ENCODE peak calls at places on chromosomes 7 and 10, in four cellular contexts. D is stimulated activated CD4-positive, alpha-beta T cell treated with anti-CD3 and anti-CD28 coated beads, Interleukin-12 subunit alpha, Interleukin-12 subunit beta, amount 100 ng/mL, for 4 hours; T is GM20000; H is left cardiac atrium. K is an unnamed sample.
A peak's percentile ranks its signal among the peaks of the same experiment; 100 is the strongest.

GRCh38 chr7:120218702-120219101 is 54.3 kb upstream of the KCND2 start:
- DNase-seq in H (peak; percentile 32), D (no peak), T (no peak), K (no peak)

GRCh38 chr10:79133386-79133785 is 64.6 kb downstream of the ZMIZ1 start:
- DNase-seq in T (no peak), D (no peak), H (no peak), K (no peak)

GRCh38 chr7:50667789-50668226 is 102.6 kb upstream of the DDC start:
- DNase-seq in D (no peak), H (peak; percentile 65), T (no peak), K (no peak)

GRCh38 chr10:14625210-14625621 is 149.5 kb downstream of the FAM107B start:
- DNase-seq in H (no peak), D (no peak), T (no peak), K (no peak)

GRCh38 chr7:100476108-100476780 is 2.8 kb downstream of the TSC22D4 start:
- DNase-seq in D (no peak), H (no peak), T (no peak), K (no peak)

GRCh38 chr7:151157645-151158329 is 9.7 kb downstream of the GBX1 start:
- DNase-seq in H (no peak), T (no peak), D (no peak), K (no peak)

GRCh38 chr10:24215603-24216002 is 6.7 kb downstream of the KIAA1217 start:
- DNase-seq in D (no peak), H (no peak), T (no peak), K (no peak)

GRCh38 chr10:98331888-98332287 is 63.9 kb upstream of the LOXL4 start:
- DNase-seq in H (no peak), T (no peak), D (no peak), K (no peak)

GRCh38 chr7:69534461-69535041 is 63.7 kb upstream of the AUTS2 start:
- DNase-seq in T (no peak), D (no peak), H (no peak), K (no peak)

GRCh38 chr10:86067436-86068050 is 299.1 kb downstream of the GRID1 start:
- DNase-seq in D (no peak), H (no peak), T (no peak), K (no peak)

GRCh38 chr10:3749597-3750351 is 35.2 kb downstream of the KLF6 start:
- DNase-seq in D (no peak), T (no peak), H (no peak), K (no peak)

GRCh38 chr10:118595598-118596425 is at the start of gene PRLHR:
- DNase-seq in H (peak; percentile 28), D (no peak), T (no peak), K (no peak)

GRCh38 chr7:149838992-149839408 is 825 bp downstream of the ZNF862 start:
- DNase-seq in T (no peak), H (no peak), D (no peak), K (no peak)

GRCh38 chr10:102628451-102628911 is 15.8 kb upstream of the TRIM8 start:
- DNase-seq in T (no peak), D (no peak), H (peak; percentile 84), K (no peak)

GRCh38 chr7:152073352-152073751 is 47.9 kb downstream of the GALNT11 start:
- DNase-seq in D (no peak), T (no peak), H (no peak), K (no peak)

GRCh38 chr10:73232887-73233286 is 14.2 kb downstream of the DNAJC9 start:
- DNase-seq in D (no peak), T (no peak), H (no peak), K (no peak)

GRCh38 chr10:128062837-128063563 is 63.2 kb downstream of the MKI67 start:
- DNase-seq in H (no peak), D (peak; percentile 40), T (peak; percentile 39), K (peak; percentile 44)

GRCh38 chr10:114957673-114958072 is 19.7 kb downstream of the TRUB1 start:
- DNase-seq in H (no peak), D (no peak), T (no peak), K (no peak)

GRCh38 chr10:31926765-31927596 is 1.6 kb downstream of the ARHGAP12 start:
- DNase-seq in D (no peak), H (no peak), T (no peak), K (no peak)

GRCh38 chr7:130593033-130593432 is 75.5 kb downstream of the COPG2 start:
- DNase-seq in D (no peak), T (no peak), H (no peak), K (no peak)

GRCh38 chr7:70640266-70640833 is 491.6 kb upstream of the GALNT17 start:
- DNase-seq in T (no peak), D (no peak), H (no peak), K (no peak)

GRCh38 chr10:1114355-1115261 is 58.4 kb downstream of the WDR37 start:
- DNase-seq in T (no peak), H (no peak), D (no peak), K (no peak)

GRCh38 chr10:60877777-60878120 is 66.2 kb downstream of the RHOBTB1 start:
- DNase-seq in H (no peak), T (no peak), D (no peak), K (no peak)

GRCh38 chr7:41538810-41539724 is 163.8 kb downstream of the INHBA start:
- DNase-seq in H (no peak), T (no peak), D (no peak), K (no peak)

K was measured in GM13977.